ENCODE peak calls at places on chromosome 20, in seven cellular contexts. E is MCF 10A; F is A673; Q is mammary epithelial cell; K is CD4-positive, alpha-beta T cell; U is adrenal gland; R is BJ. I is an unnamed sample.
A peak's percentile ranks its signal among the peaks of the same experiment; 100 is the strongest.

GRCh38 chr20:48819813-48820648 is 7.8 kb downstream of the PREX1 start:
- DNase-seq in E (no peak), F (no peak), Q (no peak), K (no peak), U (no peak), R (no peak), I (no peak)

GRCh38 chr20:46051556-46052323 is 22.7 kb downstream of the SLC12A5 start:
- DNase-seq in E (no peak), F (peak; percentile 13), Q (peak; percentile 12), K (no peak), U (no peak), R (no peak), I (no peak)

GRCh38 chr20:46649650-46649949 is 1.7 kb downstream of the SLC13A3 start:
- DNase-seq in E (no peak), F (no peak), Q (no peak), K (no peak), U (no peak), R (no peak), I (no peak)

GRCh38 chr20:58146761-58147160 is 81.7 kb downstream of the ANKRD60 start:
- DNase-seq in E (no peak), F (no peak), Q (no peak), K (peak; percentile 8), U (no peak), R (no peak), I (no peak)

GRCh38 chr20:38623061-38623460 is 21.5 kb downstream of the ARHGAP40 start:
- DNase-seq in E (no peak), F (no peak), Q (no peak), K (no peak), U (no peak), R (no peak), I (no peak)

GRCh38 chr20:50469796-50470195 is 40.4 kb upstream of the PTPN1 start:
- DNase-seq in E (no peak), F (no peak), Q (no peak), K (no peak), U (no peak), R (no peak), I (no peak)

GRCh38 chr20:17417221-17417620 is 114.0 kb downstream of the BFSP1 start:
- DNase-seq in E (no peak), F (no peak), Q (no peak), K (no peak), U (no peak), R (no peak), I (no peak)

GRCh38 chr20:32203556-32204484 is 3.7 kb downstream of the PLAGL2 start:
- DNase-seq in E (peak; percentile 66), F (no peak), Q (peak; percentile 93), K (no peak), U (no peak), R (no peak), I (no peak)

GRCh38 chr20:25051386-25052155 is 6.4 kb downstream of the ACSS1 start:
- DNase-seq in E (no peak), F (no peak), Q (no peak), K (peak; percentile 20), U (no peak), R (no peak), I (peak; percentile 15)

GRCh38 chr20:31542963-31543362 is 28.7 kb downstream of the HM13 start:
- DNase-seq in E (no peak), F (no peak), Q (no peak), K (no peak), U (no peak), R (no peak), I (no peak)

GRCh38 chr20:34680586-34680985 is 3.7 kb upstream of the PIGU start:
- DNase-seq in E (peak; percentile 17), F (no peak), Q (no peak), K (no peak), U (no peak), R (no peak), I (no peak)

GRCh38 chr20:3670511-3670910 is 7.3 kb upstream of the GFRA4 start:
- DNase-seq in E (no peak), F (no peak), Q (no peak), K (no peak), U (no peak), R (no peak), I (no peak)
- TF ChIP-seq CTCF in E (no peak), F (no peak), Q (peak; percentile 12), K (no peak), U (no peak), R (peak; percentile 32), I (no peak)

GRCh38 chr20:18628330-18628941 is 40.6 kb downstream of the DTD1 start:
- DNase-seq in E (peak; percentile 30), F (peak; percentile 8), Q (peak; percentile 8), K (no peak), U (no peak), R (no peak), I (no peak)
- TF ChIP-seq CTCF in E (peak; percentile 46), F (peak; percentile 67), Q (peak; percentile 75), K (no peak), U (peak; percentile 31), R (peak; percentile 66), I (no peak)

DNA sequence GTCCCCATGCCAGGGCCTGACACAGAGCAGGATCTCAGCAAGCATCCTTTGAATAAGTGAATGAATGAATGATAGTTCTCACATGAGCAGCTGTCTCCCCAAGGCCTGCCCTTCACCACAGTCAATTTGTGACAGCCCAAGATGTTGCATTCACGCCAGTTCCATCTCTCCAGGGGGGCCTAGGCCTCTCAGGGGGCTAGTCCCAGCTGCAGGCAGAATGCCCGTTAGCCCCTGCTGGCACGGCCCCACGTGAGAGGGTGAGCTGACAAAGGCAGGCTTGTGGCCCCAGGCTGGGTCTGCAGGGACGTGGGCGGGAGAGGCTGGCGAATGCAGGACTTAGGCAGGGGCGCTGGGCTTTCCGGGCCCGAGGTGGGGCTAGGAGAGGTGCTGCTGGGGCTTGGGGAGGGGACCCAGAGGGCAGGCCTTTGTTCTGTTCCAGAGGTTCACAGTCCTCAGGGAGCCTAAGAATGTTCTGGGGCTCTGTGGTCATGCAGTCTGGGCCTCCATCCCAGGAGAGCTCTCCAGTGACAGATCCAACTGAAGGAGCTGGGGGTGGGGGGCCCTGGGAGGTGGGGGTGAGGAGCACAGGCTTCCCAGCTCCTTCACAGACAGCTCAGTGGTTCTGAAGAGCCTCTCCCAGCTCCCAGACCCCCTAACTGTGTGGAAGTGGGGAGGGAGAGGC is 30.5 kb upstream of the TLDC2 start:
- DNase-seq in E (no peak), F (peak; percentile 69), Q (no peak), K (no peak), U (peak; percentile 38), R (no peak), I (no peak)
- TF ChIP-seq CTCF in E (no peak), F (no peak), Q (no peak), K (no peak), U (no peak), R (no peak), I (no peak)

DNA sequence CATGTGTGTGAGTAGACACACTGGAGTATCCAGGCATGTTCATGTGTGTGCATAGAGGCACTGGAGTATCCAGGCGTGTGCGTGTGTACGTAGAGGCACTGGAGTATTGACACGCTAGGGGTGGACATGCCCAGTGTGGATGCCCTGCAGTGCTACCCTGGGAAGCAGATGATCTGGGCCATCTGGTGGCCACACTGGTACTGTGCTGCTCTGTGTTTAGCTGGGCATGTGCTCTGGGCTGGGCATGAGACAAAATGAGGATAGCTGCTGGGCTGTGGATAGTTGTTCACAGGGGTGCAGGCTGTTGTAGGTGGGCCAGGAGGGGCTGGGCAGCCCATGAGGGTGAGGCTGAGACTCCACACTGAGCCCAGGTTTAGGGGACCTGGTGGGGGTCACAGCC is 24.0 kb upstream of the NPBWR2 start:
- DNase-seq in E (peak; percentile 33), F (peak; percentile 60), Q (peak; percentile 11), K (no peak), U (no peak), R (no peak), I (peak; percentile 34)
- TF ChIP-seq CTCF in E (peak; percentile 15), F (peak; percentile 50), Q (peak; percentile 48), K (no peak), U (no peak), R (no peak), I (no peak)

DNA sequence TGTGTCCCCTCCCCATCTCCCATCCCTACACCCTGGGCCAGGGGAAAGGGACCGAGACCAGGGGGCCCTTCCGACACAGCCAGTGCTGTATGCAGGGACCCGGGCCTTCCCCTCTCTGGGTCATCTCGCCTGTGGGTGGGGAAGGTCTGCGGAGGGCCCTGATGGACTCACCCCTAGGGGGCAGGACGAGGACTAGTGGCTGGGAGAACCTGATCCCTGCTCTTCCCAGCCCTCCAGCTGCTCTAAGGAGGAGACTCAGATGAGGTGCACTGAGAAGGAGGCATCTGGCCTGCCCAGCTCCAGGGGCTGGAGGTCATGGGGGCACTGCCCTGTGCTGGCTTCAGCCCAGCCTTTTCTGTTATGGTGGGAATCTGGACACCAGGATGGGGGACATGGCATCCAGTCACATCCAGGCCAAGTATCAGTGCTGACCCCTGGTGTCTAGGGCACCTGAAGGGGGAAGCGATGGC is 735 bp downstream of the MYL9 start:
- DNase-seq in E (peak; percentile 17), F (no peak), Q (no peak), K (no peak), U (peak; percentile 71), R (no peak), I (no peak)
- TF ChIP-seq CTCF in E (no peak), F (peak; percentile 45), Q (peak; percentile 48), K (no peak), U (peak; percentile 67), R (peak; percentile 87), I (peak; percentile 44)